ENCODE peak calls at places on chromosomes 7 and 10, in eight cellular contexts. J, H, U, P, G, Z, K and B are unnamed samples.

GRCh38 chr10:72322280-72323058 is 32.2 kb downstream of the DNAJB12 start:
- DNase-seq in J (no peak), U (peak; percentile 1), G (no peak), K (no peak), H (no peak), P (peak; percentile 10), Z (no peak), B (peak; percentile 51)

GRCh38 chr10:22742678-22743077 is 28.3 kb upstream of the PIP4K2A start:
- DNase-seq in U (no peak), G (no peak), J (no peak), P (no peak), Z (no peak), K (no peak), H (no peak), B (no peak)

GRCh38 chr7:137862358-137862757 is 15.6 kb upstream of the DGKI start:
- DNase-seq in J (no peak), K (no peak), G (no peak), U (no peak), H (no peak), P (no peak), Z (no peak), B (no peak)

GRCh38 chr7:29806131-29806792 is at the start of gene WIPF3:
- DNase-seq in H (peak; percentile 70), J (no peak), G (peak; percentile 33), Z (no peak), U (peak; percentile 82), P (peak; percentile 1), K (peak; percentile 48), B (no peak)

GRCh38 chr7:14902589-14902963 is at the start of gene DGKB:
- DNase-seq in Z (no peak), K (peak; percentile 13), P (peak; percentile 41), H (peak; percentile 40), G (no peak), U (peak; percentile 70), J (no peak), B (peak; percentile 45)

GRCh38 chr7:155959894-155960293 is 147.6 kb upstream of the SHH start:
- DNase-seq in J (no peak), P (no peak), H (no peak), Z (no peak), G (no peak), K (no peak), U (no peak), B (peak; percentile 2)

GRCh38 chr10:49139866-49140195 is 6.0 kb upstream of the FAM170B start:
- DNase-seq in K (no peak), H (no peak), G (no peak), J (no peak), P (no peak), Z (no peak), U (no peak), B (peak; percentile 96)

GRCh38 chr7:37284285-37284684 is 164.4 kb downstream of the ELMO1 start:
- DNase-seq in J (no peak), Z (no peak), P (no peak), K (no peak), U (no peak), G (no peak), H (no peak), B (no peak)

GRCh38 chr10:88999629-89000028 is 9.0 kb downstream of the FAS start:
- DNase-seq in Z (no peak), J (no peak), G (no peak), H (no peak), K (no peak), P (no peak), U (no peak), B (no peak)

GRCh38 chr7:151558575-151558974 is 38.9 kb upstream of the RHEB start:
- DNase-seq in H (no peak), G (no peak), J (no peak), K (no peak), P (no peak), Z (no peak), U (no peak), B (peak; percentile 82)

GRCh38 chr7:106039486-106040060 is 72.5 kb downstream of the SYPL1 start:
- DNase-seq in H (peak; percentile 42), Z (no peak), U (peak; percentile 74), G (peak; percentile 3), P (no peak), J (no peak), K (no peak), B (peak; percentile 27)

GRCh38 chr7:133369130-133369529 is 116.3 kb downstream of the EXOC4 start:
- DNase-seq in K (no peak), U (no peak), Z (no peak), G (no peak), H (no peak), P (no peak), J (no peak), B (peak; percentile 1)

GRCh38 chr7:120832803-120833202 is 25.1 kb downstream of the TSPAN12 start:
- DNase-seq in K (no peak), P (no peak), H (no peak), Z (no peak), J (no peak), G (no peak), U (peak; percentile 28), B (no peak)

GRCh38 chr7:17019106-17019505 is 137.3 kb upstream of the AGR3 start:
- DNase-seq in K (no peak), J (no peak), G (no peak), P (no peak), H (no peak), U (no peak), Z (no peak), B (no peak)

GRCh38 chr10:113496124-113496523 is 56.7 kb upstream of the HABP2 start:
- DNase-seq in K (peak; percentile 37), H (no peak), J (no peak), P (no peak), Z (no peak), U (no peak), G (no peak), B (no peak)

GRCh38 chr7:537911-538634 is 18.4 kb upstream of the PDGFA start:
- DNase-seq in J (no peak), P (peak; percentile 65), H (peak; percentile 44), G (no peak), U (peak; percentile 44), Z (no peak), K (peak; percentile 63), B (peak; percentile 67)

GRCh38 chr7:153847828-153848227 is 204.4 kb upstream of the DPP6 start:
- DNase-seq in K (no peak), H (no peak), U (no peak), G (peak; percentile 76), J (no peak), Z (no peak), P (no peak), B (no peak)

GRCh38 chr7:138396251-138397070 is 63.6 kb upstream of the TRIM24 start:
- DNase-seq in Z (no peak), G (peak; percentile 47), U (peak; percentile 67), K (no peak), P (no peak), H (peak; percentile 4), J (no peak), B (no peak)

GRCh38 chr10:77463967-77464745 is 173.5 kb downstream of the KCNMA1 start:
- DNase-seq in U (no peak), G (no peak), Z (no peak), J (no peak), P (no peak), H (no peak), K (no peak), B (peak; percentile 45)

GRCh38 chr10:119762805-119763798 is 37.3 kb downstream of the INPP5F start:
- DNase-seq in U (no peak), P (no peak), Z (no peak), G (no peak), H (no peak), K (no peak), J (no peak), B (no peak)

GRCh38 chr10:94131885-94132284 is 138.2 kb downstream of the PLCE1 start:
- DNase-seq in J (no peak), G (no peak), P (no peak), Z (no peak), H (no peak), K (no peak), U (no peak), B (no peak)

DNA sequence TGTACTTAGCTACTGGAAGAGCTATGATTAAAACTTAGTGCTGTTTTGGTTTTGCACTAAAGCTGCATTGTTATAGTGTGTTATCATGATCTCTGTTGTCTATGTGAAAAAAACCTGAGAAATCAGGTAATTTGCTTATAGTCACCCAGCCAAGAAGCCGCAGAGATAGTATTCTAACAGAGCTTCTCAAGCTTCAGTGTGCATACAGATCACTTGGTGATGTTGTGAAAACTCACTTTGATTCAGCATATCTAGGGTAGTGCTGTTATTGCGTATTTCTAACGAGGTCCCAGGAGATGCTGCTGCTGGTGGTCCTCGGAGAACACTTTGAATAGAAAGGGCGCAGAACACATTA is 68.5 kb upstream of the PDCD4 start:
- DNase-seq in Z (no peak), J (no peak), K (no peak), U (no peak), G (no peak), P (no peak), H (no peak), B (no peak)
- H3K27ac ChIP-seq in Z (peak overlapping the region; percentile 79), J (peak overlapping the region; percentile 57), K (no peak overlapping the region), U (no peak overlapping the region), G (no peak overlapping the region), P (no peak overlapping the region), H (no peak overlapping the region), B (peak overlapping the region; percentile 31)

GRCh38 chr10:34476607-34477006 is 338.5 kb downstream of the PARD3 start:
- DNase-seq in U (no peak), J (no peak), K (no peak), Z (no peak), G (no peak), H (no peak), P (no peak), B (no peak)
- H3K27ac ChIP-seq in U (no peak overlapping the region), J (no peak overlapping the region), K (no peak overlapping the region), Z (no peak overlapping the region), G (no peak overlapping the region), H (no peak overlapping the region), P (no peak overlapping the region), B (no peak overlapping the region)

GRCh38 chr7:39622609-39623311 is 612 bp upstream of the RALA start:
- DNase-seq in H (no peak), J (no peak), K (no peak), P (peak; percentile 36), G (no peak), Z (no peak), U (no peak), B (no peak)
- H3K27ac ChIP-seq in H (peak overlapping the region; percentile 100), J (peak overlapping the region; percentile 85), K (peak overlapping the region; percentile 92), P (peak overlapping the region; percentile 87), G (peak overlapping the region; percentile 69), Z (peak overlapping the region; percentile 91), U (peak overlapping the region; percentile 97), B (peak overlapping the region; percentile 93)

GRCh38 chr7:135721198-135721820 is 6.7 kb downstream of the SLC13A4 start:
- DNase-seq in H (no peak), P (no peak), G (no peak), Z (no peak), K (no peak), U (peak; percentile 26), J (no peak), B (no peak)

GRCh38 chr7:135726389-135726788 is 1.6 kb downstream of the SLC13A4 start:
- DNase-seq in G (no peak), J (no peak), Z (no peak), P (no peak), K (no peak), H (no peak), U (no peak), B (no peak)

GRCh38 chr7:135726911-135727673 is 894 bp downstream of the SLC13A4 start:
- DNase-seq in G (no peak), H (no peak), P (no peak), Z (no peak), J (no peak), K (no peak), U (no peak), B (no peak)

GRCh38 chr7:135719688-135720087 is 8.3 kb downstream of the SLC13A4 start:
- DNase-seq in G (no peak), Z (no peak), J (no peak), U (no peak), H (no peak), K (no peak), P (no peak), B (no peak)

GRCh38 chr7:135723411-135723810 is 4.6 kb downstream of the SLC13A4 start:
- DNase-seq in J (no peak), H (no peak), U (no peak), Z (no peak), P (no peak), K (no peak), G (no peak), B (no peak)
- H3K27ac ChIP-seq in J (no peak overlapping the region), H (no peak overlapping the region), U (no peak overlapping the region), Z (no peak overlapping the region), P (no peak overlapping the region), K (no peak overlapping the region), G (no peak overlapping the region), B (no peak overlapping the region)